ENCODE peak calls at places on chromosomes 13 and 19, in six cellular contexts. W, B, P, V, A and K are unnamed samples.

GRCh38 chr13:35471466-35472307 is 4.8 kb downstream of the MAB21L1 start:
- DNase-seq in B (peak), P (no peak), W (no peak), A (peak), V (no peak), K (peak)

GRCh38 chr13:77000475-77000874 is 8.6 kb downstream of the CLN5 start:
- DNase-seq in V (no peak), P (no peak), B (no peak), W (no peak), A (no peak), K (no peak)

GRCh38 chr13:112947796-112948195 is 21.2 kb upstream of the MCF2L start:
- DNase-seq in W (no peak), P (no peak), V (no peak), A (no peak), B (no peak), K (no peak)

GRCh38 chr19:55591555-55591954 is 7.8 kb downstream of the FIZ1 start:
- DNase-seq in V (no peak), A (no peak), B (peak), W (no peak), P (no peak), K (no peak)

GRCh38 chr19:57841364-57841763 is 8.3 kb upstream of the ZNF587 start:
- DNase-seq in W (no peak), B (no peak), V (no peak), A (no peak), P (no peak), K (no peak)

GRCh38 chr19:6059396-6059947 is 50.8 kb downstream of the RFX2 start:
- DNase-seq in P (no peak), B (no peak), A (no peak), V (no peak), W (no peak), K (no peak)

GRCh38 chr19:310141-310651 is 19.0 kb upstream of the PLPP2 start:
- DNase-seq in P (no peak), B (no peak), A (no peak), W (no peak), V (no peak), K (no peak)

GRCh38 chr19:38452430-38453366 is 19.2 kb downstream of the RYR1 start:
- DNase-seq in V (no peak), B (peak), W (no peak), A (no peak), P (no peak), K (no peak)

GRCh38 chr13:99528547-99528946 is 27.3 kb downstream of the TM9SF2 start:
- DNase-seq in A (no peak), W (peak), P (no peak), V (peak), B (no peak), K (no peak)

GRCh38 chr13:104015646-104016396 is 949.6 kb upstream of the SLC10A2 start:
- DNase-seq in B (no peak), P (no peak), V (no peak), W (no peak), A (no peak), K (no peak)

GRCh38 chr13:25732146-25732865 is 319.5 kb downstream of the SHISA2 start:
- DNase-seq in W (no peak), V (no peak), B (no peak), P (no peak), A (no peak), K (no peak)

GRCh38 chr13:97141564-97142005 is 80.5 kb upstream of the MBNL2 start:
- DNase-seq in V (peak), P (peak), W (peak), A (peak), B (no peak), K (peak)

GRCh38 chr13:59447846-59448620 is 715.7 kb downstream of the DIAPH3 start:
- DNase-seq in B (no peak), V (no peak), A (no peak), P (no peak), W (no peak), K (peak)

GRCh38 chr19:5621311-5621944 is 1.1 kb downstream of the SAFB2 start:
- DNase-seq in P (peak), B (peak), V (no peak), W (no peak), A (no peak), K (no peak)

GRCh38 chr19:50479761-50480251 is 3.2 kb upstream of the GARIN5A start:
- DNase-seq in P (no peak), B (peak), V (no peak), A (no peak), W (no peak), K (no peak)

GRCh38 chr19:20315543-20315942 is 148.5 kb downstream of the ZNF486 start:
- DNase-seq in P (no peak), B (no peak), W (peak), A (no peak), V (no peak), K (no peak)

GRCh38 chr13:112705286-112705685 is 15.4 kb downstream of the ATP11A start:
- DNase-seq in A (no peak), B (peak), V (no peak), W (no peak), P (no peak), K (no peak)

GRCh38 chr13:44309771-44310767 is 63.6 kb upstream of the SERP2 start:
- DNase-seq in A (no peak), B (peak), W (no peak), P (no peak), V (no peak), K (no peak)

GRCh38 chr13:82647540-82647939 is 1234.7 kb downstream of the SLITRK1 start:
- DNase-seq in P (no peak), A (no peak), B (no peak), V (no peak), W (no peak), K (no peak)

GRCh38 chr13:27020415-27020814 is 151.2 kb downstream of the USP12 start:
- DNase-seq in A (no peak), W (no peak), V (no peak), B (no peak), P (no peak), K (no peak)

GRCh38 chr19:3450796-3451411 is 29.4 kb downstream of the SMIM24 start:
- DNase-seq in B (peak), A (no peak), P (no peak), W (no peak), V (no peak), K (no peak)

GRCh38 chr19:51783373-51783772 is 11.6 kb upstream of the FPR3 start:
- DNase-seq in B (no peak), P (no peak), A (no peak), W (no peak), V (no peak), K (no peak)

GRCh38 chr13:20101467-20102316 is 59.2 kb downstream of the GJA3 start:
- DNase-seq in W (no peak), A (no peak), V (no peak), P (no peak), B (no peak), K (no peak)

GRCh38 chr13:105410602-105411001 is 1124.9 kb downstream of the EFNB2 start:
- DNase-seq in P (no peak), W (peak), B (peak), A (peak), V (peak), K (peak)

GRCh38 chr19:35114656-35115537 is 726 bp upstream of the FXYD3 start:
- DNase-seq in W (peak), V (peak), B (peak), P (peak), A (peak), K (peak)

GRCh38 chr19:30309983-30310805 is 62.0 kb upstream of the ZNF536 start:
- DNase-seq in V (peak), P (no peak), W (no peak), A (no peak), B (no peak), K (peak)

GRCh38 chr13:74990992-74991391 is 491.0 kb downstream of the TBC1D4 start:
- DNase-seq in W (no peak), V (no peak), B (no peak), A (no peak), P (no peak), K (no peak)

GRCh38 chr19:16928916-16929315 is 40.1 kb downstream of the F2RL3 start:
- DNase-seq in P (no peak), A (no peak), W (no peak), V (no peak), B (peak), K (no peak)

GRCh38 chr19:10762656-10763055 is 44.8 kb downstream of the DNM2 start:
- DNase-seq in W (no peak), A (no peak), B (no peak), V (no peak), P (no peak), K (no peak)

GRCh38 chr13:81142306-81142999 is 801.5 kb upstream of the SPRY2 start:
- DNase-seq in A (no peak), P (no peak), W (no peak), B (no peak), V (no peak), K (no peak)

GRCh38 chr13:111517641-111518010 is 197.2 kb downstream of the TEX29 start:
- DNase-seq in W (no peak), P (no peak), V (no peak), B (no peak), A (no peak), K (no peak)

GRCh38 chr13:83975668-83976165 is 93.4 kb upstream of the SLITRK1 start:
- DNase-seq in P (no peak), B (no peak), W (no peak), V (no peak), A (no peak), K (no peak)

GRCh38 chr19:39021063-39021462 is 11.3 kb downstream of the FBXO27 start:
- DNase-seq in B (no peak), W (no peak), P (no peak), V (no peak), A (no peak), K (no peak)

GRCh38 chr13:38819053-38819452 is 132.2 kb downstream of the FREM2 start:
- DNase-seq in P (peak), V (no peak), W (peak), B (no peak), A (no peak), K (no peak)